ENCODE peak calls at places on chromosomes 16 and 17, in ten cellular contexts. K is neural crest cell; T is activated naive CD4-positive, alpha-beta T cell treated with anti-CD3 and anti-CD28 coated beads, Interleukin-2, amount 50 U/mL, for 16 hours; C is glutamatergic neuron; D is activated naive CD8-positive, alpha-beta T cell treated with anti-CD3 and anti-CD28 coated beads, Interleukin-2, amount 50 U/mL, for 24 hours; N is OCI-LY7; A is stimulated activated CD4-positive, alpha-beta T cell treated with anti-CD3 and anti-CD28 coated beads, Interleukin-4, amount 100 ng/mL, for 48 hours; L is transverse colon; M is HTR-8/SVneo; Z is heart right ventricle. I is an unnamed sample.

GRCh38 chr17:44952946-44953475 is 5.4 kb upstream of the KIF18B start:
- DNase-seq in C (no peak), D (no peak), Z (no peak), T (no peak), N (no peak), L (no peak), K (no peak), M (no peak), A (no peak), I (no peak)

GRCh38 chr17:58337600-58338453 is 9.2 kb upstream of the TSPOAP1 start:
- DNase-seq in L (peak), T (peak), C (peak), K (no peak), M (peak), A (peak), N (peak), D (peak), Z (peak), I (peak)

GRCh38 chr17:47776330-47777197 is 43.5 kb downstream of the TBX21 start:
- DNase-seq in L (peak), M (peak), K (peak), Z (no peak), N (peak), D (peak), T (peak), C (no peak), A (no peak), I (no peak)

GRCh38 chr16:85420501-85421337 is 192.4 kb upstream of the GSE1 start:
- DNase-seq in T (peak), L (peak), A (peak), N (peak), M (peak), Z (peak), D (peak), C (peak), K (peak), I (peak)

GRCh38 chr16:86171329-86171728 is 272.4 kb downstream of the IRF8 start:
- DNase-seq in D (no peak), L (no peak), Z (no peak), T (no peak), K (no peak), M (no peak), C (no peak), N (no peak), A (no peak), I (no peak)

GRCh38 chr17:31522987-31523495 is 131.6 kb downstream of the RAB11FIP4 start:
- DNase-seq in A (no peak), M (no peak), D (no peak), K (no peak), T (no peak), N (no peak), L (no peak), C (peak), Z (no peak), I (no peak)

GRCh38 chr16:30775381-30776099 is 11.5 kb downstream of the ZNF629 start:
- DNase-seq in C (peak), A (peak), D (peak), T (peak), Z (peak), K (peak), M (peak), L (peak), N (no peak), I (peak)

GRCh38 chr16:85206472-85207356 is 94.4 kb upstream of the CIBAR2 start:
- DNase-seq in L (peak), T (no peak), Z (peak), N (no peak), C (peak), D (no peak), M (no peak), A (no peak), K (no peak), I (no peak)

GRCh38 chr17:77382966-77383612 is 242.3 kb downstream of the SEC14L1 start:
- DNase-seq in L (no peak), N (peak), D (no peak), M (no peak), A (no peak), K (no peak), C (no peak), Z (peak), T (no peak), I (no peak)

GRCh38 chr16:12569061-12569460 is 234.6 kb downstream of the CPPED1 start:
- DNase-seq in K (no peak), D (no peak), M (no peak), Z (no peak), A (no peak), C (no peak), N (no peak), T (no peak), L (no peak), I (no peak)

GRCh38 chr17:38869647-38870258 is at the start of gene LASP1:
- DNase-seq in L (peak), Z (peak), M (peak), D (peak), T (peak), A (peak), N (peak), C (peak), K (peak), I (peak)

GRCh38 chr17:48240562-48241130 is 133.1 kb downstream of the SNX11 start:
- DNase-seq in K (no peak), L (no peak), N (no peak), Z (no peak), D (no peak), T (no peak), C (no peak), A (no peak), M (peak), I (no peak)

GRCh38 chr16:52535076-52535475 is 11.9 kb downstream of the TOX3 start:
- DNase-seq in M (no peak), Z (no peak), N (no peak), T (no peak), C (no peak), K (no peak), A (no peak), L (peak), D (no peak), I (no peak)

GRCh38 chr17:74220966-74221814 is 7.8 kb downstream of the TTYH2 start:
- DNase-seq in C (no peak), M (no peak), D (no peak), N (no peak), K (no peak), L (no peak), A (no peak), T (no peak), Z (no peak), I (no peak)

GRCh38 chr17:10729334-10730193 is at the start of gene TMEM220:
- DNase-seq in A (peak), T (peak), M (no peak), K (peak), D (peak), N (no peak), Z (peak), L (peak), C (peak), I (peak)

GRCh38 chr17:58699771-58700170 is 7.4 kb downstream of the RAD51C start:
- DNase-seq in Z (no peak), D (no peak), K (no peak), L (no peak), N (no peak), C (no peak), M (no peak), T (no peak), A (no peak), I (no peak)

GRCh38 chr17:74751210-74751529 is 2.7 kb downstream of the NHERF1 start:
- DNase-seq in D (no peak), M (no peak), L (no peak), T (no peak), Z (no peak), K (no peak), N (no peak), C (no peak), A (no peak), I (no peak)

GRCh38 chr16:3098459-3099394 is at the start of gene ZSCAN10:
- DNase-seq in A (no peak), L (no peak), Z (no peak), K (no peak), M (no peak), C (no peak), T (no peak), D (no peak), N (no peak), I (no peak)

GRCh38 chr16:58337090-58337444 is 42.2 kb upstream of the PRSS54 start:
- DNase-seq in A (no peak), K (no peak), N (peak), Z (no peak), M (no peak), C (no peak), T (no peak), D (no peak), L (no peak), I (no peak)

GRCh38 chr17:35849469-35850348 is 19.0 kb downstream of the HEATR9 start:
- DNase-seq in N (peak), K (peak), C (peak), M (peak), D (peak), Z (no peak), A (peak), L (peak), T (peak), I (peak)

GRCh38 chr16:79173910-79174309 is 426.6 kb downstream of the MAF start:
- DNase-seq in C (no peak), M (no peak), N (no peak), Z (no peak), K (no peak), T (no peak), D (no peak), A (no peak), L (no peak), I (no peak)

GRCh38 chr16:24748242-24748641 is 18.8 kb downstream of the TNRC6A start:
- DNase-seq in N (no peak), C (no peak), D (no peak), T (no peak), M (peak), K (no peak), L (no peak), Z (no peak), A (no peak), I (no peak)

GRCh38 chr17:75996665-75997590 is 3.7 kb upstream of the CDK3 start:
- DNase-seq in L (peak), T (no peak), N (peak), C (peak), D (peak), M (peak), A (no peak), Z (no peak), K (no peak), I (no peak)

GRCh38 chr17:31902693-31903092 is 1.2 kb upstream of the UTP6 start:
- DNase-seq in M (no peak), A (no peak), T (no peak), K (no peak), N (no peak), C (no peak), Z (no peak), L (no peak), D (no peak), I (no peak)

GRCh38 chr17:49487202-49487601 is 7.9 kb upstream of the NGFR start:
- DNase-seq in M (no peak), Z (no peak), K (no peak), T (no peak), D (no peak), C (no peak), N (no peak), L (no peak), A (no peak), I (no peak)

GRCh38 chr17:40224707-40225092 is 5.6 kb downstream of the WIPF2 start:
- DNase-seq in K (no peak), M (no peak), N (no peak), D (no peak), L (no peak), Z (no peak), A (no peak), C (no peak), T (no peak), I (no peak)

GRCh38 chr16:83307206-83307990 is 500.4 kb upstream of the HSBP1 start:
- DNase-seq in Z (no peak), C (no peak), K (no peak), A (no peak), T (no peak), M (no peak), N (no peak), D (no peak), L (no peak), I (no peak)

GRCh38 chr16:72241930-72242329 is 70.0 kb upstream of the PMFBP1 start:
- DNase-seq in M (peak), A (no peak), Z (no peak), C (peak), L (peak), D (no peak), N (peak), T (no peak), K (peak), I (no peak)

GRCh38 chr16:81004646-81005353 is 1.9 kb downstream of the CMC2 start:
- DNase-seq in Z (no peak), K (no peak), C (no peak), T (no peak), D (no peak), L (no peak), A (no peak), N (peak), M (peak), I (no peak)

GRCh38 chr16:10333321-10334032 is 52.4 kb upstream of the ATF7IP2 start:
- DNase-seq in N (no peak), C (no peak), K (no peak), A (no peak), D (no peak), L (peak), T (no peak), Z (no peak), M (no peak), I (no peak)

GRCh38 chr17:77728022-77728671 is 230.4 kb upstream of the TNRC6C start:
- DNase-seq in Z (peak), T (no peak), M (no peak), D (no peak), C (no peak), L (no peak), K (no peak), A (no peak), N (peak), I (no peak)

GRCh38 chr16:73054732-73055481 is 7.0 kb upstream of the ZFHX3 start:
- DNase-seq in D (no peak), C (no peak), M (no peak), Z (no peak), A (no peak), L (no peak), N (peak), T (no peak), K (no peak), I (no peak)

GRCh38 chr17:45405250-45406086 is 27.2 kb downstream of the ARHGAP27 start:
- DNase-seq in L (peak), K (peak), N (peak), T (no peak), M (no peak), A (no peak), Z (no peak), C (peak), D (no peak), I (no peak)

GRCh38 chr16:68759062-68759461 is 22.0 kb downstream of the CDH1 start:
- DNase-seq in D (no peak), M (no peak), L (no peak), T (no peak), A (no peak), N (no peak), Z (no peak), K (no peak), C (no peak), I (no peak)

GRCh38 chr16:56795011-56795410 is 65.1 kb downstream of the NUP93 start:
- DNase-seq in T (no peak), L (no peak), K (no peak), A (no peak), N (no peak), Z (no peak), M (no peak), D (no peak), C (no peak), I (no peak)

GRCh38 chr16:27468941-27469531 is 67.1 kb downstream of the IL21R start:
- DNase-seq in L (no peak), C (no peak), Z (no peak), M (no peak), N (no peak), A (no peak), K (no peak), D (no peak), T (no peak), I (no peak)